ENCODE peak calls at places on chromosomes 12 and 14, in ten cellular contexts. One of them, this sample, is unnamed.

GRCh38 chr14:67420102-67420739 is 8.3 kb upstream of the PLEK2 start:
- DNase-seq in aorta: peak
- DNase-seq in uterus: no peak
- DNase-seq in adipocyte: no peak
- DNase-seq in skeletal muscle cell: no peak
- DNase-seq in H7: peak
- DNase-seq in A549: no peak
- DNase-seq in mesendoderm: peak
- DNase-seq in bronchial epithelial cell: no peak
- DNase-seq in tibial nerve: no peak
- DNase-seq in this sample: peak

GRCh38 chr14:31110872-31111271 is 84.7 kb upstream of the STRN3 start:
- DNase-seq in uterus: no peak
- DNase-seq in H7: no peak
- DNase-seq in tibial nerve: no peak
- DNase-seq in skeletal muscle cell: no peak
- DNase-seq in A549: no peak
- DNase-seq in adipocyte: peak
- DNase-seq in mesendoderm: no peak
- DNase-seq in bronchial epithelial cell: no peak
- DNase-seq in aorta: no peak
- DNase-seq in this sample: no peak

GRCh38 chr14:24365600-24366374 is 2.2 kb upstream of the NFATC4 start:
- DNase-seq in aorta: peak
- DNase-seq in A549: peak
- DNase-seq in adipocyte: peak
- DNase-seq in bronchial epithelial cell: peak
- DNase-seq in skeletal muscle cell: peak
- DNase-seq in H7: peak
- DNase-seq in mesendoderm: peak
- DNase-seq in uterus: peak
- DNase-seq in tibial nerve: peak
- DNase-seq in this sample: peak

GRCh38 chr12:50351120-50352043 is 45.0 kb downstream of the FAM186A start:
- DNase-seq in H7: no peak
- DNase-seq in adipocyte: no peak
- DNase-seq in A549: no peak
- DNase-seq in bronchial epithelial cell: no peak
- DNase-seq in mesendoderm: no peak
- DNase-seq in aorta: no peak
- DNase-seq in skeletal muscle cell: no peak
- DNase-seq in uterus: peak
- DNase-seq in tibial nerve: no peak
- DNase-seq in this sample: no peak

GRCh38 chr14:105411017-105411941 is 8.3 kb upstream of the MTA1 start:
- DNase-seq in adipocyte: peak
- DNase-seq in A549: peak
- DNase-seq in mesendoderm: no peak
- DNase-seq in skeletal muscle cell: no peak
- DNase-seq in uterus: no peak
- DNase-seq in tibial nerve: no peak
- DNase-seq in bronchial epithelial cell: peak
- DNase-seq in aorta: no peak
- DNase-seq in H7: peak
- DNase-seq in this sample: peak

GRCh38 chr12:115752913-115753726 is 524.4 kb downstream of the MED13L start:
- DNase-seq in mesendoderm: peak
- DNase-seq in aorta: no peak
- DNase-seq in A549: peak
- DNase-seq in adipocyte: peak
- DNase-seq in bronchial epithelial cell: peak
- DNase-seq in H7: peak
- DNase-seq in uterus: peak
- DNase-seq in tibial nerve: no peak
- DNase-seq in skeletal muscle cell: peak
- DNase-seq in this sample: peak

GRCh38 chr12:124720687-124721500 is 142.8 kb downstream of the SCARB1 start:
- DNase-seq in bronchial epithelial cell: no peak
- DNase-seq in skeletal muscle cell: peak
- DNase-seq in tibial nerve: no peak
- DNase-seq in aorta: no peak
- DNase-seq in mesendoderm: no peak
- DNase-seq in H7: no peak
- DNase-seq in adipocyte: no peak
- DNase-seq in A549: no peak
- DNase-seq in uterus: peak
- DNase-seq in this sample: no peak

GRCh38 chr14:54211562-54212308 is 185.1 kb upstream of the CDKN3 start:
- DNase-seq in skeletal muscle cell: peak
- DNase-seq in adipocyte: peak
- DNase-seq in aorta: no peak
- DNase-seq in tibial nerve: no peak
- DNase-seq in H7: no peak
- DNase-seq in mesendoderm: peak
- DNase-seq in A549: no peak
- DNase-seq in bronchial epithelial cell: peak
- DNase-seq in uterus: no peak
- DNase-seq in this sample: no peak

GRCh38 chr12:53599579-53599978 is 26.6 kb downstream of the ATF7 start:
- DNase-seq in adipocyte: no peak
- DNase-seq in tibial nerve: no peak
- DNase-seq in A549: no peak
- DNase-seq in skeletal muscle cell: no peak
- DNase-seq in H7: no peak
- DNase-seq in bronchial epithelial cell: no peak
- DNase-seq in uterus: no peak
- DNase-seq in aorta: no peak
- DNase-seq in mesendoderm: no peak
- DNase-seq in this sample: no peak

GRCh38 chr14:53327716-53328115 is 174.6 kb upstream of the DDHD1 start:
- DNase-seq in uterus: peak
- DNase-seq in mesendoderm: peak
- DNase-seq in aorta: no peak
- DNase-seq in bronchial epithelial cell: peak
- DNase-seq in tibial nerve: no peak
- DNase-seq in adipocyte: peak
- DNase-seq in skeletal muscle cell: peak
- DNase-seq in A549: no peak
- DNase-seq in H7: no peak
- DNase-seq in this sample: no peak

GRCh38 chr12:47408171-47408871 is 297.5 kb downstream of the RPAP3 start:
- DNase-seq in aorta: no peak
- DNase-seq in A549: peak
- DNase-seq in H7: peak
- DNase-seq in adipocyte: no peak
- DNase-seq in mesendoderm: peak
- DNase-seq in tibial nerve: no peak
- DNase-seq in uterus: no peak
- DNase-seq in bronchial epithelial cell: peak
- DNase-seq in skeletal muscle cell: no peak
- DNase-seq in this sample: peak

GRCh38 chr12:14240873-14241220 is 124.6 kb upstream of the ATF7IP start:
- DNase-seq in adipocyte: no peak
- DNase-seq in uterus: no peak
- DNase-seq in skeletal muscle cell: no peak
- DNase-seq in mesendoderm: peak
- DNase-seq in aorta: no peak
- DNase-seq in A549: no peak
- DNase-seq in tibial nerve: no peak
- DNase-seq in H7: no peak
- DNase-seq in bronchial epithelial cell: no peak
- DNase-seq in this sample: no peak
- H3K4me3 ChIP-seq in adipocyte: no peak
- H3K4me3 ChIP-seq in uterus: no peak
- H3K4me3 ChIP-seq in skeletal muscle cell: no peak
- H3K4me3 ChIP-seq in mesendoderm: no peak
- H3K4me3 ChIP-seq in aorta: no peak
- H3K4me3 ChIP-seq in A549: no peak
- H3K4me3 ChIP-seq in tibial nerve: no peak
- H3K4me3 ChIP-seq in H7: no peak
- H3K4me3 ChIP-seq in bronchial epithelial cell: no peak
- H3K4me3 ChIP-seq in this sample: peak

GRCh38 chr12:6463211-6463610 is 7.3 kb downstream of the VAMP1 start:
- DNase-seq in skeletal muscle cell: no peak
- DNase-seq in aorta: peak
- DNase-seq in uterus: no peak
- DNase-seq in A549: no peak
- DNase-seq in tibial nerve: no peak
- DNase-seq in H7: no peak
- DNase-seq in adipocyte: no peak
- DNase-seq in mesendoderm: no peak
- DNase-seq in bronchial epithelial cell: no peak
- DNase-seq in this sample: no peak

GRCh38 chr12:6462234-6462995 is 8.1 kb downstream of the VAMP1 start:
- DNase-seq in H7: no peak
- DNase-seq in uterus: no peak
- DNase-seq in A549: no peak
- DNase-seq in skeletal muscle cell: no peak
- DNase-seq in bronchial epithelial cell: no peak
- DNase-seq in aorta: peak
- DNase-seq in adipocyte: no peak
- DNase-seq in tibial nerve: no peak
- DNase-seq in mesendoderm: no peak
- DNase-seq in this sample: no peak

GRCh38 chr12:6460751-6461371 is 9.0 kb downstream of the TAPBPL start:
- DNase-seq in A549: no peak
- DNase-seq in skeletal muscle cell: no peak
- DNase-seq in bronchial epithelial cell: no peak
- DNase-seq in uterus: no peak
- DNase-seq in adipocyte: no peak
- DNase-seq in H7: no peak
- DNase-seq in tibial nerve: no peak
- DNase-seq in aorta: no peak
- DNase-seq in mesendoderm: no peak
- DNase-seq in this sample: no peak

GRCh38 chr12:6463858-6464257 is 6.6 kb downstream of the VAMP1 start:
- DNase-seq in adipocyte: no peak
- DNase-seq in mesendoderm: no peak
- DNase-seq in H7: no peak
- DNase-seq in tibial nerve: no peak
- DNase-seq in skeletal muscle cell: no peak
- DNase-seq in uterus: no peak
- DNase-seq in aorta: peak
- DNase-seq in A549: no peak
- DNase-seq in bronchial epithelial cell: no peak
- DNase-seq in this sample: no peak

DNA sequence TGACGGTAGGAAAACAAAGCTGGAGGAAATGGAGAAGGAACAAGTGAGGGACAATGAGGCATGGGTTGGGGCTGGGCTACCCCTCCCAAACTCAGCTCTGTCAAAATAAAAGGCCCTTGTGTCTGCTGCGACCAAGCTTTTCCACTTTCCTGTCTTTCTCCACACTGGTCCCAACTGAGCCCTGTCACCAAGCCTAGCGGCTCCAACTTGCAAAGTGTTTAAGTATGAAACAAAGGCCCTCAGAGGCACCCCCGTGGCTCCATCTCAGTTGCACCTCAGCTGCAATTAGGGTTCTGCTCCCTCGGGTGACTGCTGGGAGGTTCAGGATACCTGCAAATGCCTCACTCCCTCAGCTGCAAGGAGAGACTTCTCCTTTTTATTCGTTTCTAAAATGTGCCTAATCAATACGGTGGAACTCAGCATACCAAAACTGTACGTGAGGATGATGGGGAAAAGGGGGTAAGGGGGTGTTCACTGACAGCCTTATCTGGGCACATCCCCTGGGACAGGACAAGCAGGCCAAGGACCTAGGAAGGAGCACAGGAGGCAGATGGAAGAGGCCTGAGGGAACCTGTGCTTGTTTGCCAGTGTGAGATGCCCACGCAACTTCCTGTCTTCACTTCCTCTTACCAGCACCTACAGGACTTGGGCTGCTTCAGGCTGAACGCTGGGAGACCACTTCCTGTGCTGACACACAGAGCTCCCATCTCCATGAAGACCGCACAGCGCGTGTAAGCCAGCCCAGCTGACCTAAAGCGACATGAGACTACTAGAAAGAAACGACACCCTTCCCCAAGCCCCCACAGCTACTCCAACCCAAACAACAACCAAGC is 8.9 kb downstream of the VAMP1 start:
- DNase-seq in H7: no peak
- DNase-seq in A549: no peak
- DNase-seq in aorta: peak
- DNase-seq in tibial nerve: no peak
- DNase-seq in adipocyte: no peak
- DNase-seq in mesendoderm: no peak
- DNase-seq in skeletal muscle cell: no peak
- DNase-seq in bronchial epithelial cell: peak
- DNase-seq in uterus: no peak
- DNase-seq in this sample: no peak
- H3K4me3 ChIP-seq in H7: no peak
- H3K4me3 ChIP-seq in A549: no peak
- H3K4me3 ChIP-seq in aorta: no peak
- H3K4me3 ChIP-seq in tibial nerve: no peak
- H3K4me3 ChIP-seq in adipocyte: no peak
- H3K4me3 ChIP-seq in mesendoderm: no peak
- H3K4me3 ChIP-seq in skeletal muscle cell: no peak
- H3K4me3 ChIP-seq in bronchial epithelial cell: no peak
- H3K4me3 ChIP-seq in uterus: no peak
- H3K4me3 ChIP-seq in this sample: no peak

DNA sequence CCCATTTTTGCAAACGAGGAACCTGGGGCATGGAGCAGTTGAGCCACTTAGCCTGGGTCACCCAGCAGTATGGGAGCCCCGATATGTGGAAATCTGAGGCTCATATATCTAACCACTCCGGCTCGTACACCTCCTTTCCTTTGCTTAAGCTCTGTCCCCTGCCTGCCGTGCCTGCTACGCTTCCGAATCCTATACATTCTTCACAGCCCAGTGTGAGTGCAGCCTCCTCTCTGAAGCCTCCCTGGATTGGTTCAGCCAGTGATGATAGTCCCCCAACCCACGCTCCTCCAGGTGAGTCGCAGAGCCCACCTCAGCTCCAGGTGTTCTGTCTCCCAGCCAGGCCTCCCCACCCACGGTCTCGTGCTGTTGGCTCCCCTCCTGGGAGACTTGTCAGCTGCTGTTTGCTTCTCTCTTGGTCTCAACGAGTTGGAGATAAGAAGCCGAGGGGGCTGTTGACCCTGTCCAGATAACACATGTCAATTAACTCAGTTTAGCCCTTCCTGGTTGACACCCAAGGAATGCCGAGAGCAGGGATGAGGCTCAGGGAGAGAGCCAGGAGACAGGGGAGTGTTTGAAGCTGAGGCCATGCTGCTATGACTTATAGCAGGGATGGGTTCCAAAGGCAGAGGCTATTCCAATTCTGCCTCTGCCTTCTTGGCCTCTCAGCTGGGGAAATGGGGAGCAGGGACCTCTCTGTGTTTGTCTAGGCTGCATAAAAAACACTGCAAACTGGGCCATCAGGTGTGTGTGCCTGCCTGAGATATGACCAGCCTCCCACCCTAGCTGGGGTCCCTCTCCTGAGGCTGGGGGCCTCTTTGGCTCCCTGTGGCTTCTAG is 19.0 kb downstream of the SDSL start:
- DNase-seq in uterus: no peak
- DNase-seq in A549: no peak
- DNase-seq in tibial nerve: no peak
- DNase-seq in bronchial epithelial cell: no peak
- DNase-seq in adipocyte: no peak
- DNase-seq in mesendoderm: peak
- DNase-seq in aorta: no peak
- DNase-seq in H7: no peak
- DNase-seq in skeletal muscle cell: no peak
- DNase-seq in this sample: peak
- H3K4me3 ChIP-seq in uterus: no peak
- H3K4me3 ChIP-seq in A549: no peak
- H3K4me3 ChIP-seq in tibial nerve: no peak
- H3K4me3 ChIP-seq in bronchial epithelial cell: no peak
- H3K4me3 ChIP-seq in adipocyte: no peak
- H3K4me3 ChIP-seq in mesendoderm: no peak
- H3K4me3 ChIP-seq in aorta: no peak
- H3K4me3 ChIP-seq in H7: no peak
- H3K4me3 ChIP-seq in skeletal muscle cell: no peak
- H3K4me3 ChIP-seq in this sample: no peak

GRCh38 chr14:101563654-101564443 is 2.6 kb downstream of the DIO3 start:
- DNase-seq in mesendoderm: peak
- DNase-seq in A549: no peak
- DNase-seq in aorta: no peak
- DNase-seq in adipocyte: no peak
- DNase-seq in bronchial epithelial cell: no peak
- DNase-seq in H7: peak
- DNase-seq in skeletal muscle cell: no peak
- DNase-seq in uterus: no peak
- DNase-seq in tibial nerve: no peak
- DNase-seq in this sample: peak
- H3K4me3 ChIP-seq in mesendoderm: peak
- H3K4me3 ChIP-seq in A549: peak
- H3K4me3 ChIP-seq in aorta: no peak
- H3K4me3 ChIP-seq in adipocyte: no peak
- H3K4me3 ChIP-seq in bronchial epithelial cell: no peak
- H3K4me3 ChIP-seq in H7: peak
- H3K4me3 ChIP-seq in skeletal muscle cell: no peak
- H3K4me3 ChIP-seq in uterus: peak
- H3K4me3 ChIP-seq in tibial nerve: no peak
- H3K4me3 ChIP-seq in this sample: peak

This sample was measured in endodermal cell.